ENCODE peak calls at places on chromosomes 1 and 21, in seven cellular contexts. One of them, this sample, is unnamed.

GRCh38 chr1:187374742-187375141 is 546.0 kb downstream of the PLA2G4A start:
- DNase-seq in IMR-90: no peak
- DNase-seq in pancreas: no peak
- DNase-seq in hippocampal formation: no peak
- DNase-seq in KG1: no peak
- DNase-seq in stimulated activated CD4-positive, alpha-beta T cell treated with anti-CD3 and anti-CD28 coated beads, Interleukin-2, amount 100 ng/mL, for 4 hours: no peak
- DNase-seq in left ventricle myocardium superior: no peak
- DNase-seq in this sample: no peak

GRCh38 chr1:62826892-62827291 is 43.0 kb downstream of the ATG4C start:
- DNase-seq in IMR-90: peak; percentile 5
- DNase-seq in pancreas: no peak
- DNase-seq in hippocampal formation: no peak
- DNase-seq in KG1: no peak
- DNase-seq in stimulated activated CD4-positive, alpha-beta T cell treated with anti-CD3 and anti-CD28 coated beads, Interleukin-2, amount 100 ng/mL, for 4 hours: no peak
- DNase-seq in left ventricle myocardium superior: no peak
- DNase-seq in this sample: no peak

GRCh38 chr1:30880631-30881155 is 27.9 kb downstream of the SDC3 start:
- DNase-seq in IMR-90: no peak
- DNase-seq in pancreas: no peak
- DNase-seq in hippocampal formation: no peak
- DNase-seq in KG1: no peak
- DNase-seq in stimulated activated CD4-positive, alpha-beta T cell treated with anti-CD3 and anti-CD28 coated beads, Interleukin-2, amount 100 ng/mL, for 4 hours: no peak
- DNase-seq in left ventricle myocardium superior: no peak
- DNase-seq in this sample: no peak

GRCh38 chr1:223776075-223776814 is 63.9 kb downstream of the CAPN2 start:
- DNase-seq in IMR-90: peak; percentile 91
- DNase-seq in pancreas: no peak
- DNase-seq in hippocampal formation: no peak
- DNase-seq in KG1: no peak
- DNase-seq in stimulated activated CD4-positive, alpha-beta T cell treated with anti-CD3 and anti-CD28 coated beads, Interleukin-2, amount 100 ng/mL, for 4 hours: peak; percentile 30
- DNase-seq in left ventricle myocardium superior: no peak
- DNase-seq in this sample: no peak

GRCh38 chr1:15523104-15523921 is 702 bp downstream of the CASP9 start:
- DNase-seq in IMR-90: no peak
- DNase-seq in pancreas: no peak
- DNase-seq in hippocampal formation: no peak
- DNase-seq in KG1: no peak
- DNase-seq in stimulated activated CD4-positive, alpha-beta T cell treated with anti-CD3 and anti-CD28 coated beads, Interleukin-2, amount 100 ng/mL, for 4 hours: no peak
- DNase-seq in left ventricle myocardium superior: no peak
- DNase-seq in this sample: no peak

GRCh38 chr1:118101445-118101844 is 83.6 kb downstream of the SPAG17 start:
- DNase-seq in IMR-90: no peak
- DNase-seq in pancreas: no peak
- DNase-seq in hippocampal formation: no peak
- DNase-seq in KG1: no peak
- DNase-seq in stimulated activated CD4-positive, alpha-beta T cell treated with anti-CD3 and anti-CD28 coated beads, Interleukin-2, amount 100 ng/mL, for 4 hours: no peak
- DNase-seq in left ventricle myocardium superior: no peak
- DNase-seq in this sample: no peak

GRCh38 chr21:40658237-40658636 is 188.7 kb downstream of the DSCAM start:
- DNase-seq in IMR-90: no peak
- DNase-seq in pancreas: no peak
- DNase-seq in hippocampal formation: no peak
- DNase-seq in KG1: no peak
- DNase-seq in stimulated activated CD4-positive, alpha-beta T cell treated with anti-CD3 and anti-CD28 coated beads, Interleukin-2, amount 100 ng/mL, for 4 hours: no peak
- DNase-seq in left ventricle myocardium superior: no peak
- DNase-seq in this sample: no peak

GRCh38 chr1:234599617-234600417 is 10.2 kb downstream of the IRF2BP2 start:
- DNase-seq in IMR-90: peak; percentile 82
- DNase-seq in pancreas: peak; percentile 92
- DNase-seq in hippocampal formation: peak; percentile 85
- DNase-seq in KG1: peak; percentile 77
- DNase-seq in stimulated activated CD4-positive, alpha-beta T cell treated with anti-CD3 and anti-CD28 coated beads, Interleukin-2, amount 100 ng/mL, for 4 hours: peak; percentile 67
- DNase-seq in left ventricle myocardium superior: peak; percentile 96
- DNase-seq in this sample: peak; percentile 86

GRCh38 chr1:23556661-23557470 is 2.4 kb downstream of the ID3 start:
- DNase-seq in IMR-90: peak; percentile 86
- DNase-seq in pancreas: peak; percentile 65
- DNase-seq in hippocampal formation: no peak
- DNase-seq in KG1: no peak
- DNase-seq in stimulated activated CD4-positive, alpha-beta T cell treated with anti-CD3 and anti-CD28 coated beads, Interleukin-2, amount 100 ng/mL, for 4 hours: no peak
- DNase-seq in left ventricle myocardium superior: no peak
- DNase-seq in this sample: no peak

GRCh38 chr1:31795801-31796621 is 19.8 kb downstream of the SPOCD1 start:
- DNase-seq in IMR-90: peak; percentile 87
- DNase-seq in pancreas: no peak
- DNase-seq in hippocampal formation: no peak
- DNase-seq in KG1: no peak
- DNase-seq in stimulated activated CD4-positive, alpha-beta T cell treated with anti-CD3 and anti-CD28 coated beads, Interleukin-2, amount 100 ng/mL, for 4 hours: no peak
- DNase-seq in left ventricle myocardium superior: no peak
- DNase-seq in this sample: peak; percentile 7

GRCh38 chr1:203934651-203935050 is 73.3 kb downstream of the SNRPE start:
- DNase-seq in IMR-90: no peak
- DNase-seq in pancreas: no peak
- DNase-seq in hippocampal formation: no peak
- DNase-seq in KG1: no peak
- DNase-seq in stimulated activated CD4-positive, alpha-beta T cell treated with anti-CD3 and anti-CD28 coated beads, Interleukin-2, amount 100 ng/mL, for 4 hours: no peak
- DNase-seq in left ventricle myocardium superior: no peak
- DNase-seq in this sample: no peak

GRCh38 chr21:8990326-8991087 is 1530.9 kb upstream of the TPTE start:
- DNase-seq in IMR-90: no peak
- DNase-seq in pancreas: no peak
- DNase-seq in hippocampal formation: no peak
- DNase-seq in KG1: no peak
- DNase-seq in stimulated activated CD4-positive, alpha-beta T cell treated with anti-CD3 and anti-CD28 coated beads, Interleukin-2, amount 100 ng/mL, for 4 hours: no peak
- DNase-seq in left ventricle myocardium superior: no peak
- DNase-seq in this sample: no peak

This sample was measured in glutamatergic neuron.